ENCODE peak calls at places on chromosomes 4 and X, in five cellular contexts. One of them, this sample, is unnamed. For H3K27me3 and H3K9me3, the result is how much of the 10 kb centered on the place peaks cover.

GRCh38 chr4:20391224-20391623 is 139.5 kb downstream of the SLIT2 start:
- DNase-seq in prostate gland: no peak
- DNase-seq in BE2C: no peak
- DNase-seq in Caco-2: no peak
- DNase-seq in lower lobe of right lung: no peak
- DNase-seq in this sample: no peak

GRCh38 chr4:602559-602942 is 22.8 kb upstream of the PDE6B start:
- DNase-seq in Caco-2: peak
- DNase-seq in BE2C: peak
- DNase-seq in prostate gland: no peak
- DNase-seq in lower lobe of right lung: peak
- DNase-seq in this sample: peak

GRCh38 chr4:24488399-24489164 is 95.8 kb downstream of the DHX15 start:
- DNase-seq in lower lobe of right lung: peak
- DNase-seq in Caco-2: peak
- DNase-seq in prostate gland: peak
- DNase-seq in BE2C: peak
- DNase-seq in this sample: peak

GRCh38 chrX:95057341-95057740 is 1383.3 kb downstream of the FAM133A start:
- DNase-seq in prostate gland: no peak
- DNase-seq in lower lobe of right lung: no peak
- DNase-seq in BE2C: no peak
- DNase-seq in Caco-2: no peak
- DNase-seq in this sample: no peak

GRCh38 chr4:20493761-20494353 is 206.4 kb upstream of the PACRGL start:
- DNase-seq in prostate gland: no peak
- DNase-seq in lower lobe of right lung: no peak
- DNase-seq in Caco-2: no peak
- DNase-seq in BE2C: no peak
- DNase-seq in this sample: no peak

GRCh38 chr4:20832821-20833220 is 132.6 kb downstream of the PACRGL start:
- DNase-seq in lower lobe of right lung: no peak
- DNase-seq in prostate gland: no peak
- DNase-seq in Caco-2: no peak
- DNase-seq in BE2C: no peak
- DNase-seq in this sample: no peak

GRCh38 chr4:104491396-104491821 is 3.3 kb downstream of the CXXC4 start:
- DNase-seq in Caco-2: peak
- DNase-seq in BE2C: peak
- DNase-seq in lower lobe of right lung: peak
- DNase-seq in prostate gland: peak
- DNase-seq in this sample: peak

GRCh38 chr4:147707892-147708672 is 23.8 kb upstream of the ARHGAP10 start:
- DNase-seq in lower lobe of right lung: no peak
- DNase-seq in Caco-2: no peak
- DNase-seq in prostate gland: peak
- DNase-seq in BE2C: peak
- DNase-seq in this sample: no peak

GRCh38 chr4:39320381-39321115 is 45.6 kb downstream of the RFC1 start:
- DNase-seq in BE2C: no peak
- DNase-seq in Caco-2: no peak
- DNase-seq in prostate gland: no peak
- DNase-seq in lower lobe of right lung: no peak
- DNase-seq in this sample: no peak

GRCh38 chr4:33104190-33104773 is 2384.1 kb downstream of the PCDH7 start:
- DNase-seq in BE2C: no peak
- DNase-seq in prostate gland: no peak
- DNase-seq in lower lobe of right lung: no peak
- DNase-seq in Caco-2: no peak
- DNase-seq in this sample: no peak

GRCh38 chrX:107978707-107979307 is 3.4 kb downstream of the TEX13B start:
- DNase-seq in Caco-2: no peak
- DNase-seq in BE2C: no peak
- DNase-seq in prostate gland: no peak
- DNase-seq in lower lobe of right lung: no peak
- DNase-seq in this sample: no peak

GRCh38 chrX:152847281-152847680 is 16.4 kb downstream of the NSDHL start:
- DNase-seq in BE2C: no peak
- DNase-seq in Caco-2: no peak
- DNase-seq in lower lobe of right lung: no peak
- DNase-seq in prostate gland: no peak
- DNase-seq in this sample: no peak

GRCh38 chr4:84041426-84041825 is 457.7 kb downstream of the NKX6-1 start:
- DNase-seq in lower lobe of right lung: no peak
- DNase-seq in Caco-2: no peak
- DNase-seq in prostate gland: no peak
- DNase-seq in BE2C: no peak
- DNase-seq in this sample: no peak

GRCh38 chr4:85151786-85152185 is 185.3 kb upstream of the WDFY3 start:
- DNase-seq in Caco-2: no peak
- DNase-seq in lower lobe of right lung: no peak
- DNase-seq in BE2C: no peak
- DNase-seq in prostate gland: no peak
- DNase-seq in this sample: no peak

GRCh38 chrX:119728487-119728886 is 29.9 kb upstream of the SOWAHD start:
- DNase-seq in BE2C: no peak
- DNase-seq in prostate gland: no peak
- DNase-seq in lower lobe of right lung: no peak
- DNase-seq in Caco-2: no peak
- DNase-seq in this sample: no peak

GRCh38 chr4:7101692-7102515 is 34.0 kb upstream of the GRPEL1 start:
- DNase-seq in prostate gland: peak
- DNase-seq in Caco-2: peak
- DNase-seq in BE2C: peak
- DNase-seq in lower lobe of right lung: peak
- DNase-seq in this sample: peak

GRCh38 chrX:16628954-16629595 is 20.9 kb upstream of the S100G start:
- DNase-seq in BE2C: no peak
- DNase-seq in lower lobe of right lung: no peak
- DNase-seq in Caco-2: no peak
- DNase-seq in prostate gland: no peak
- DNase-seq in this sample: no peak

GRCh38 chrX:18032486-18033221 is 171.6 kb upstream of the RAI2 start:
- DNase-seq in lower lobe of right lung: no peak
- DNase-seq in BE2C: no peak
- DNase-seq in prostate gland: no peak
- DNase-seq in Caco-2: no peak
- DNase-seq in this sample: no peak

GRCh38 chr4:184979461-184980124 is 38.7 kb upstream of the HELT start:
- DNase-seq in lower lobe of right lung: no peak
- DNase-seq in Caco-2: no peak
- DNase-seq in BE2C: peak
- DNase-seq in prostate gland: no peak
- DNase-seq in this sample: peak

GRCh38 chr4:147591048-147591577 is 26.1 kb upstream of the TMEM184C start:
- DNase-seq in lower lobe of right lung: no peak
- DNase-seq in BE2C: no peak
- DNase-seq in prostate gland: no peak
- DNase-seq in Caco-2: no peak
- DNase-seq in this sample: no peak

GRCh38 chr4:41257901-41258300 is 1.2 kb downstream of the UCHL1 start:
- DNase-seq in Caco-2: no peak
- DNase-seq in prostate gland: no peak
- DNase-seq in BE2C: no peak
- DNase-seq in lower lobe of right lung: no peak
- DNase-seq in this sample: no peak

GRCh38 chr4:161714022-161714751 is 449.6 kb downstream of the FSTL5 start:
- DNase-seq in prostate gland: no peak
- DNase-seq in lower lobe of right lung: no peak
- DNase-seq in Caco-2: no peak
- DNase-seq in BE2C: no peak
- DNase-seq in this sample: no peak

GRCh38 chr4:166324321-166324720 is 451.3 kb downstream of the TLL1 start:
- DNase-seq in prostate gland: no peak
- DNase-seq in lower lobe of right lung: no peak
- DNase-seq in Caco-2: peak
- DNase-seq in BE2C: peak
- DNase-seq in this sample: no peak

GRCh38 chr4:109207060-109207459 is 95.4 kb downstream of the COL25A1 start:
- DNase-seq in BE2C: no peak
- DNase-seq in Caco-2: no peak
- DNase-seq in lower lobe of right lung: no peak
- DNase-seq in prostate gland: no peak
- DNase-seq in this sample: no peak

GRCh38 chrX:136497556-136498048 is at the start of gene HTATSF1:
- DNase-seq in BE2C: peak
- DNase-seq in lower lobe of right lung: peak
- DNase-seq in prostate gland: no peak
- DNase-seq in Caco-2: no peak
- DNase-seq in this sample: peak

GRCh38 chr4:88792268-88792781 is 94.7 kb upstream of the NAP1L5 start:
- DNase-seq in BE2C: no peak
- DNase-seq in prostate gland: no peak
- DNase-seq in lower lobe of right lung: no peak
- DNase-seq in Caco-2: no peak
- DNase-seq in this sample: no peak

GRCh38 chr4:88792821-88793220 is 95.2 kb upstream of the NAP1L5 start:
- DNase-seq in BE2C: no peak
- DNase-seq in prostate gland: no peak
- DNase-seq in Caco-2: no peak
- DNase-seq in lower lobe of right lung: no peak
- DNase-seq in this sample: no peak

GRCh38 chr4:88793473-88793872 is 95.8 kb upstream of the NAP1L5 start:
- DNase-seq in Caco-2: no peak
- DNase-seq in BE2C: no peak
- DNase-seq in prostate gland: no peak
- DNase-seq in lower lobe of right lung: no peak
- DNase-seq in this sample: no peak

GRCh38 chr4:88794087-88794486 is 96.5 kb upstream of the NAP1L5 start:
- DNase-seq in prostate gland: no peak
- DNase-seq in Caco-2: no peak
- DNase-seq in lower lobe of right lung: no peak
- DNase-seq in BE2C: no peak
- DNase-seq in this sample: no peak

GRCh38 chr4:88791274-88791673 is 93.6 kb upstream of the NAP1L5 start:
- DNase-seq in lower lobe of right lung: no peak
- DNase-seq in Caco-2: no peak
- DNase-seq in BE2C: no peak
- DNase-seq in prostate gland: no peak
- DNase-seq in this sample: no peak
- TF ChIP-seq CTCF in lower lobe of right lung: no peak
- TF ChIP-seq CTCF in Caco-2: peak
- TF ChIP-seq CTCF in BE2C: peak
- TF ChIP-seq CTCF in prostate gland: no peak
- TF ChIP-seq CTCF in this sample: no peak

GRCh38 chrX:15301924-15302323 is 13.5 kb downstream of the ASB11 start:
- DNase-seq in BE2C: no peak
- DNase-seq in prostate gland: no peak
- DNase-seq in lower lobe of right lung: peak
- DNase-seq in Caco-2: no peak
- DNase-seq in this sample: no peak
- H3K27me3 ChIP-seq in BE2C: under half
- H3K27me3 ChIP-seq in prostate gland: under half
- H3K27me3 ChIP-seq in lower lobe of right lung: under half
- H3K27me3 ChIP-seq in Caco-2: under half
- H3K27me3 ChIP-seq in this sample: under half

GRCh38 chr4:8228319-8229250 is 29.5 kb downstream of the SH3TC1 start:
- DNase-seq in Caco-2: no peak
- DNase-seq in BE2C: peak
- DNase-seq in lower lobe of right lung: peak
- DNase-seq in prostate gland: peak
- DNase-seq in this sample: peak
- H3K9me3 ChIP-seq in Caco-2: under half
- H3K9me3 ChIP-seq in BE2C: under half
- H3K9me3 ChIP-seq in lower lobe of right lung: under half
- H3K9me3 ChIP-seq in prostate gland: under half
- H3K9me3 ChIP-seq in this sample: under half

GRCh38 chrX:55160685-55161552 is 59.2 kb upstream of the PAGE5 start:
- DNase-seq in prostate gland: peak
- DNase-seq in lower lobe of right lung: peak
- DNase-seq in Caco-2: peak
- DNase-seq in BE2C: peak
- DNase-seq in this sample: peak
- TF ChIP-seq CTCF in prostate gland: peak
- TF ChIP-seq CTCF in lower lobe of right lung: peak
- TF ChIP-seq CTCF in Caco-2: peak
- TF ChIP-seq CTCF in BE2C: peak
- TF ChIP-seq CTCF in this sample: peak

GRCh38 chr4:188987011-188987410 is 847.8 kb downstream of the TRIML1 start:
- DNase-seq in prostate gland: no peak
- DNase-seq in lower lobe of right lung: no peak
- DNase-seq in Caco-2: no peak
- DNase-seq in BE2C: no peak
- DNase-seq in this sample: no peak
- H3K27me3 ChIP-seq in prostate gland: under half
- H3K27me3 ChIP-seq in lower lobe of right lung: under half
- H3K27me3 ChIP-seq in Caco-2: under half
- H3K27me3 ChIP-seq in BE2C: under half
- H3K27me3 ChIP-seq in this sample: under half

DNA sequence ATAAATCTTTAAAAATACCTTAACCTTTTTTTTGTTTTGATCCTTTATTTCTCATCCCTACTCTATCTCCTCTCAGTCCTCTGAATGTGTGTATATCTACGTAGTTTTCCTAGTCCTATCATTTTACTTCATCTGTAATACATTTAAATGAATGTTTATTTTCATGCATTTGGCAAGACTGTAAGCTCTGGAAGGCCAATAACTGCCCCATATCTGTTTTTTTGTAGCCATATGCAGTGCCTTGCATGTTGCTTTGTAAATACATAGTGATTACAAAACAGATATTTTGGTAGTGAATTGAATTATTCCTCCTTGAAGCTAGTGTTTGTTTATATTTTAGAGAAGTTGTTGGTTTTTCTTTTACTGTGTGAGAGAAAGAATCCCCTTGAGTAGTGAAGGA is 450.2 kb downstream of the PCDH18 start:
- DNase-seq in Caco-2: no peak
- DNase-seq in lower lobe of right lung: no peak
- DNase-seq in BE2C: no peak
- DNase-seq in prostate gland: no peak
- DNase-seq in this sample: no peak
- H3K9me3 ChIP-seq in Caco-2: under half
- H3K9me3 ChIP-seq in lower lobe of right lung: under half
- H3K9me3 ChIP-seq in BE2C: under half
- H3K9me3 ChIP-seq in prostate gland: under half
- H3K9me3 ChIP-seq in this sample: under half

GRCh38 chr4:30471861-30472260 is 248.3 kb upstream of the PCDH7 start:
- DNase-seq in BE2C: no peak
- DNase-seq in prostate gland: no peak
- DNase-seq in Caco-2: no peak
- DNase-seq in lower lobe of right lung: no peak
- DNase-seq in this sample: no peak

DNA sequence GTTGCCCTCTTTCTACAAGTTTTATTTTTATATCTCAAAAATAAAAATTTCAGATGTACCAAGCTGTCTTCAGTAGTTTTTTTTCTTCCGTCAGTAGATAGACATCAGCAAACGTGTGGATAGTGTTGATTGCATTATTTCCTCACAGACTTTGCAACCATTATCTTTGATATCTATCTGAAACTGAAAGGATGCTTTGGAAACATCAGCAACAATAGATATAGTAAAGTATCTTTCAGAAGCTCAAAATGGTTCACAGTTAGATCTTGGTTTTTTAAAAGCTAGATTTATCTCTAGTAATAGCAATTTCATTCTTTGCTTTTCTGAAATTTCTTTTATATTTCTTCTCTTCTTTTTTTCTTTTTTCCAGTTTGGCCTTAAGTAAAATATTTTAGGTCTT is 246.9 kb upstream of the PCDH7 start:
- DNase-seq in Caco-2: no peak
- DNase-seq in lower lobe of right lung: no peak
- DNase-seq in prostate gland: no peak
- DNase-seq in BE2C: no peak
- DNase-seq in this sample: no peak
- TF ChIP-seq CTCF in Caco-2: no peak
- TF ChIP-seq CTCF in lower lobe of right lung: no peak
- TF ChIP-seq CTCF in prostate gland: no peak
- TF ChIP-seq CTCF in BE2C: no peak
- TF ChIP-seq CTCF in this sample: no peak